ENCODE peak calls at places on chromosome 16, in four cellular contexts. One of them, this sample, is unnamed.

GRCh38 chr16:31423801-31424200 is 4.4 kb downstream of the COX6A2 start:
- DNase-seq in WTC11: no peak
- DNase-seq in astrocyte of the cerebellum: no peak
- DNase-seq in mesothelial cell of epicardium: no peak
- DNase-seq in this sample: no peak

GRCh38 chr16:66503612-66504011 is 46.3 kb downstream of the TK2 start:
- DNase-seq in WTC11: no peak
- DNase-seq in astrocyte of the cerebellum: no peak
- DNase-seq in mesothelial cell of epicardium: no peak
- DNase-seq in this sample: no peak

GRCh38 chr16:85086347-85087291 is 25.7 kb downstream of the CIBAR2 start:
- DNase-seq in WTC11: peak
- DNase-seq in astrocyte of the cerebellum: peak
- DNase-seq in mesothelial cell of epicardium: peak
- DNase-seq in this sample: peak

GRCh38 chr16:51839697-51840462 is 688.8 kb upstream of the SALL1 start:
- DNase-seq in WTC11: no peak
- DNase-seq in astrocyte of the cerebellum: no peak
- DNase-seq in mesothelial cell of epicardium: no peak
- DNase-seq in this sample: no peak

GRCh38 chr16:77584205-77584859 is 138.0 kb upstream of the NUDT7 start:
- DNase-seq in WTC11: peak
- DNase-seq in astrocyte of the cerebellum: peak
- DNase-seq in mesothelial cell of epicardium: peak
- DNase-seq in this sample: peak

GRCh38 chr16:21159281-21159951 is 942 bp downstream of the LDAF1 start:
- DNase-seq in WTC11: peak
- DNase-seq in astrocyte of the cerebellum: no peak
- DNase-seq in mesothelial cell of epicardium: peak
- DNase-seq in this sample: peak

GRCh38 chr16:2815299-2815771 is 1.7 kb upstream of the PRSS21 start:
- DNase-seq in WTC11: no peak
- DNase-seq in astrocyte of the cerebellum: no peak
- DNase-seq in mesothelial cell of epicardium: no peak
- DNase-seq in this sample: no peak

GRCh38 chr16:85418978-85419491 is 194.1 kb upstream of the GSE1 start:
- DNase-seq in WTC11: peak
- DNase-seq in astrocyte of the cerebellum: no peak
- DNase-seq in mesothelial cell of epicardium: peak
- DNase-seq in this sample: no peak

GRCh38 chr16:19223235-19223847 is 55.3 kb downstream of the SYT17 start:
- DNase-seq in WTC11: peak
- DNase-seq in astrocyte of the cerebellum: no peak
- DNase-seq in mesothelial cell of epicardium: no peak
- DNase-seq in this sample: peak

GRCh38 chr16:30054959-30055553 is 10.5 kb upstream of the ALDOA start:
- DNase-seq in WTC11: peak
- DNase-seq in astrocyte of the cerebellum: no peak
- DNase-seq in mesothelial cell of epicardium: no peak
- DNase-seq in this sample: no peak

GRCh38 chr16:3467920-3468319 is 24.4 kb downstream of the NAA60 start:
- DNase-seq in WTC11: no peak
- DNase-seq in astrocyte of the cerebellum: no peak
- DNase-seq in mesothelial cell of epicardium: no peak
- DNase-seq in this sample: no peak

GRCh38 chr16:50193594-50193993 is 40.5 kb downstream of the TENT4B start:
- DNase-seq in WTC11: no peak
- DNase-seq in astrocyte of the cerebellum: no peak
- DNase-seq in mesothelial cell of epicardium: no peak
- DNase-seq in this sample: no peak

GRCh38 chr16:49564577-49565224 is 191.1 kb downstream of the C16orf78 start:
- DNase-seq in WTC11: no peak
- DNase-seq in astrocyte of the cerebellum: peak
- DNase-seq in mesothelial cell of epicardium: no peak
- DNase-seq in this sample: no peak

GRCh38 chr16:58256108-58256507 is 38.7 kb downstream of the PRSS54 start:
- DNase-seq in WTC11: no peak
- DNase-seq in astrocyte of the cerebellum: no peak
- DNase-seq in mesothelial cell of epicardium: no peak
- DNase-seq in this sample: no peak

GRCh38 chr16:58249780-58250478 is 44.9 kb downstream of the PRSS54 start:
- DNase-seq in WTC11: peak
- DNase-seq in astrocyte of the cerebellum: peak
- DNase-seq in mesothelial cell of epicardium: peak
- DNase-seq in this sample: peak

GRCh38 chr16:58258326-58258725 is 36.5 kb downstream of the PRSS54 start:
- DNase-seq in WTC11: no peak
- DNase-seq in astrocyte of the cerebellum: no peak
- DNase-seq in mesothelial cell of epicardium: no peak
- DNase-seq in this sample: no peak

GRCh38 chr16:58249388-58249779 is 45.4 kb downstream of the PRSS54 start:
- DNase-seq in WTC11: no peak
- DNase-seq in astrocyte of the cerebellum: no peak
- DNase-seq in mesothelial cell of epicardium: no peak
- DNase-seq in this sample: no peak

DNA sequence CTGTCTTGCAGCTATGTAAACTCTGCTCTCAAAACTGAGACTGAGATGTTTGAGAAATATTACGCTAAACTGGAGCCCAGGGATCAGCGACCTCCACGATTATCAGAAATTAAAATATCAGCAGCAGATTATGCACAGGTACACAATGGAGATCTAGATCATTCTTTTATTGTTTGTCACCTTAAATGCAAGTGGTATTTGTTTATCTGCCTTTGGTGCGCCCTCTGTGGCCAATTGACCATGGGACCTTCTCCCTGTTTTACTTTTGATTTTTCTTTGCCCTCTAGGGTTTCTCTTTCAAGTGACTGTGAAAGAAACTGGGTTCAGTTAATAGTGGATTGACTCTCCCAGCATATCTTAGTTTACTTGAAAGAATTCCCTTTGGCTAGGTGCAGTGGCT is 42.1 kb downstream of the PRSS54 start:
- DNase-seq in WTC11: no peak
- DNase-seq in astrocyte of the cerebellum: no peak
- DNase-seq in mesothelial cell of epicardium: no peak
- DNase-seq in this sample: no peak
- TF ChIP-seq CTCF in WTC11: no peak
- TF ChIP-seq CTCF in astrocyte of the cerebellum: no peak
- TF ChIP-seq CTCF in mesothelial cell of epicardium: no peak
- TF ChIP-seq CTCF in this sample: no peak

DNA sequence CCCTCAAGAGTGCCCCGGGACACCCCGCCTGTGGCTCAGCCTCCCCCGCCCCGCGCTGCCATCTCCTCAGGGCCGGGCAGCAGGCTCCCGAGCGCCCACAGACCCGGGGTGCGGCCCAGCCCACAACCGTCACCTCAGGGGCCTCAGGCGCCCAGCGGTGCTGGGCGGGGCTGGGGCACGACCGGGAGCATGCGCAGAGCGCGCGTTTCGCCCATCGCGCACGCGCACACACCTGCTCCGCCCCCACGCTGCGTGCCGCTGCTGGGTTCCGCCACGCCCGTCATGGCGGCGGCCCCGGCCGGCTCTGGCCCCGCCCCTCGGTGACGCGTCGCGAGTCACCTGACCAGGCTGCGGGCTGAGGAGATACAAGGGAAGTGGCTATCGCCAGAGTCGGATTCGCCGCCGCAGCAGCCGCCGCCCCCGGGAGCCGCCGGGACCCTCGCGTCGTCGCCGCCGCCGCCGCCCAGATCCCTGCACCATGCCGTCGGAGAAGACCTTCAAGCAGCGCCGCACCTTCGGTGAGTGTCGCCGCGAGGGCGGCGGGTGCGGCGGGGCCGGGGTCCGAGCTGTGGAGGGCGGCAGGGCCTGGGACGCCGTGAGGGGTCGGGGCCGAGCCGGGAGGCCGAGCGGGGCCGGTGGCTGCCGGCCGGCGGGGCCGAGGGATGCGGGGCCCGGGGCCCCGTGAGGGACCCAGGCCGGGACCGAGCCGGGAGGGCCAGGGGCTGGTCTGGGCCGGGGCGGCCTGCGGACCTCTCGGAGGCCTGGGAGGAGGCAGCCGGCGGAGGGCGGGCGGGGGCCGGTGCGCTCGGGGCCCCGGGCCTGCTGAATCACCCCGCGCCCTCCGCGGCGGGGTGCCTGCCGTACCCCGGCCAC is at the start of gene MAP1LC3B:
- DNase-seq in WTC11: peak
- DNase-seq in astrocyte of the cerebellum: peak
- DNase-seq in mesothelial cell of epicardium: peak
- DNase-seq in this sample: peak
- TF ChIP-seq CTCF in WTC11: no peak
- TF ChIP-seq CTCF in astrocyte of the cerebellum: no peak
- TF ChIP-seq CTCF in mesothelial cell of epicardium: no peak
- TF ChIP-seq CTCF in this sample: no peak

GRCh38 chr16:88753600-88753999 is 31.4 kb downstream of the PIEZO1 start:
- DNase-seq in WTC11: no peak
- DNase-seq in astrocyte of the cerebellum: no peak
- DNase-seq in mesothelial cell of epicardium: no peak
- DNase-seq in this sample: no peak

GRCh38 chr16:88755745-88756443 is 29.1 kb downstream of the PIEZO1 start:
- DNase-seq in WTC11: no peak
- DNase-seq in astrocyte of the cerebellum: no peak
- DNase-seq in mesothelial cell of epicardium: no peak
- DNase-seq in this sample: no peak

GRCh38 chr16:88753191-88753590 is 31.8 kb downstream of the PIEZO1 start:
- DNase-seq in WTC11: no peak
- DNase-seq in astrocyte of the cerebellum: no peak
- DNase-seq in mesothelial cell of epicardium: no peak
- DNase-seq in this sample: no peak

GRCh38 chr16:88754109-88754911 is 30.7 kb downstream of the PIEZO1 start:
- DNase-seq in WTC11: no peak
- DNase-seq in astrocyte of the cerebellum: no peak
- DNase-seq in mesothelial cell of epicardium: no peak
- DNase-seq in this sample: no peak

DNA sequence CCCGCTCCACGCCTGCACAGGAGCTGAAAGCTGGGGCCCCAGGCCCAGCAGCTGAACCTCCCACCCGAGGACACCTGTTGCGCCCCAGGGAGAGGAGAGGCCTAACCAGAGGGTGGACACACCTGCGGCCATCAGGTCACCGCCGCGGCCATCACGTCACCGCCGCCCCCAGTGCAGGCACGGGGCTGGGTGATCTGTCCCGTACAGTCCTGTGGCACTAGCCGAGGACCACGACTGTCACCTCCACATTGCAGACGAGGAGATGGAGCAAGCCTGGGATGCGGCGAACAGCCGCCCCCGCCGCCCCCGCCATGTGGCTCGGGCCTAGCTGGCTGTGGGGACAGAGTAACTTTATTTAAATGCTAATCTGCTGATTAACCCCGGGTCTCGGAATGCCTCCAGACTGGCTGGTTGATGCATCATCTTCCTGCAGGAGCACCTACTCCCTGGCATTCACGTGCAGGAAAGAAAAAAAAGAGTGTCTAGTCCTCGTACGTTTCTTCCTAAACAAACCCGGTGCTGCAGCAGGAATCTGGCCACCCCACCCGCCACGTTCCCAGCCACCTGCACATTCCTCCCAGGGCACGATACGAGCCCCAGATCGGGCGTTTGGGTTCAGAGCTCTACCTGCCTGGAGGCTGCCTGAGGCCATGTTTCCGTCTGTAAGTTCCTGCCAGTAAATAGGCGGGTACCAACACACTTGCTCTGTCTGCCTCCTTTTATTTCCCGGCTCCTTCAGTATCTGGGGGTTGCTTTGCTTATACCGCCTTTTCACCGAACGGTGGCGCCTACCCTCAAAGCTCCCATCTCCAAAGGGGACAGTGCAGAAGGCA is 29.9 kb downstream of the PIEZO1 start:
- DNase-seq in WTC11: peak
- DNase-seq in astrocyte of the cerebellum: no peak
- DNase-seq in mesothelial cell of epicardium: no peak
- DNase-seq in this sample: no peak
- TF ChIP-seq CTCF in WTC11: no peak
- TF ChIP-seq CTCF in astrocyte of the cerebellum: peak
- TF ChIP-seq CTCF in mesothelial cell of epicardium: peak
- TF ChIP-seq CTCF in this sample: peak

DNA sequence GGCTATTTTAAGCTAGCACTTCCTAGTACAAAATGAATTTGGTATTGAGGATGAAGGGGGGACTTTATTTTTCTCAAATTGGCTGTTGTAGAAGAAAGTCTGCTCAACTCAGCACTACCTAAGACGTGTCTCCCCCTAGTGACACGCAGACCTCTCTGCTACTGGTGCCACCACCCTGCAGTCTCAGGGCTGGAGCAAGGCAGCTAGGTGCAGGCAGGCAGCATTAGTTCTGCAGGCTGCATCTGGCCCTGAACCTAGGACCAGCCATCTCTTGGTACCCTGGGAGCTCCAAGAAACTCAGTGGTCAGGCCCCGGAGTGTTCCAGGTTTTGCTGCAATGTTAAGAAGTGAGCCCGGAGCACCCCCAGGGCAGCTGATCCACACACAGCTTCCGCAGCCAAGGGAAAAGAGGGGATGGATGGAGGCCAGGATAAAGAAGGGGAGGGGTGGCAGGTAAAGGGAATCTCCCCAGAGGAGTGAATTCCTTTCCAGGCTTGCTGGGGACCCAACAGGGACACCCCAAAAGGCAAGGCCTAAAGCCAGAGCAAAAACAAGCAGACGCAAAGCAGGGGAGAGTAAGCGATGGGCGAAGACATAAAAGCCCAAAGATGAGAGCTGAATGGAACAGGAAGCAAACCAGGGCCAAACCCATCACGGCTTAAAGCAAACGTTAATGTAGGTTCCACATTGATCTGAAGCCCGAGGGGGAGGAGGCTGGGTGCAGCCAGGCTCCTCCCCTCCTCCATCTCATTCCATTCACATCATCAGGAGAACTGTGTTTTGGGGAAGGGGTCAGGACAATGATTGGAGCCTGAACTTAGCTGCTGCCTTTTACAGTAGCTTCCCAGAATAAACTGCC is 200.5 kb downstream of the ZFHX3 start:
- DNase-seq in WTC11: peak
- DNase-seq in astrocyte of the cerebellum: no peak
- DNase-seq in mesothelial cell of epicardium: no peak
- DNase-seq in this sample: no peak
- TF ChIP-seq CTCF in WTC11: peak
- TF ChIP-seq CTCF in astrocyte of the cerebellum: peak
- TF ChIP-seq CTCF in mesothelial cell of epicardium: no peak
- TF ChIP-seq CTCF in this sample: peak

DNA sequence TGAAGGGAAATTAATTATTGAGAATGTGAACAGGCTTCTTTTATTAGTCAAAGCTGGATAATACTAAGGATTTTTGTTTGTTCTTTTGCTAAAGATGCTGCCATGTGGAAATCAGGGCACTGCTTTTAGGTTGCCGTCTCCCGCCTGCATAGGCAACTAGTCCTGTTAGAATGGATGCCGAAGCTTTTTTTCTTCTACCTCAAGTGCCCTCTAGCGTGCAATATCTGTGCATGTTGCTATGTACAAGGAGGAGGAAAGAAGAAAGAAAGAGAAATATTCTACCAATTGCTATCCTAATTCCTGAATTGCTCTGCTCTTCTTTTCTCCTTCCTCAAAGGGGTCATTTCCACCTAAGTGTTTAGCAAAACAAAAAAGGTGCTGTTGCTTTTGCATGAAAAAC is 5.2 kb upstream of the CDH8 start:
- DNase-seq in WTC11: peak
- DNase-seq in astrocyte of the cerebellum: peak
- DNase-seq in mesothelial cell of epicardium: no peak
- DNase-seq in this sample: peak
- TF ChIP-seq CTCF in WTC11: peak
- TF ChIP-seq CTCF in astrocyte of the cerebellum: peak
- TF ChIP-seq CTCF in mesothelial cell of epicardium: no peak
- TF ChIP-seq CTCF in this sample: peak

This sample was measured in neural crest cell.